ENCODE peak calls at places on chromosomes 6 and 20, in five cellular contexts. One of them, this sample, is unnamed. For H3K4me1 and H3K9me3, the result is how much of the 10 kb centered on the place peaks cover.

GRCh38 chr20:51470907-51471411 is 71.6 kb downstream of the NFATC2 start:
- DNase-seq in A549: no peak
- DNase-seq in heart right ventricle: no peak
- DNase-seq in testis: no peak
- DNase-seq in Caco-2: peak
- DNase-seq in this sample: no peak

GRCh38 chr6:36131517-36132220 is 1.4 kb downstream of the MAPK13 start:
- DNase-seq in A549: no peak
- DNase-seq in Caco-2: no peak
- DNase-seq in testis: peak
- DNase-seq in heart right ventricle: no peak
- DNase-seq in this sample: peak

GRCh38 chr6:148760568-148761531 is 14.0 kb downstream of the UST start:
- DNase-seq in heart right ventricle: peak
- DNase-seq in Caco-2: no peak
- DNase-seq in testis: peak
- DNase-seq in A549: no peak
- DNase-seq in this sample: no peak

GRCh38 chr6:53956068-53956711 is 155.1 kb upstream of the MLIP start:
- DNase-seq in testis: peak
- DNase-seq in Caco-2: peak
- DNase-seq in heart right ventricle: peak
- DNase-seq in A549: peak
- DNase-seq in this sample: peak

GRCh38 chr6:150176152-150176551 is 33.3 kb downstream of the PPP1R14C start:
- DNase-seq in Caco-2: no peak
- DNase-seq in A549: no peak
- DNase-seq in testis: peak
- DNase-seq in heart right ventricle: peak
- DNase-seq in this sample: no peak

GRCh38 chr6:82840571-82840970 is 225.1 kb downstream of the UBE3D start:
- DNase-seq in A549: no peak
- DNase-seq in Caco-2: no peak
- DNase-seq in testis: no peak
- DNase-seq in heart right ventricle: no peak
- DNase-seq in this sample: no peak

GRCh38 chr6:138287144-138287955 is 69.1 kb upstream of the PBOV1 start:
- DNase-seq in Caco-2: peak
- DNase-seq in heart right ventricle: no peak
- DNase-seq in testis: peak
- DNase-seq in A549: peak
- DNase-seq in this sample: no peak

GRCh38 chr6:133715270-133715669 is 173.6 kb upstream of the TCF21 start:
- DNase-seq in testis: no peak
- DNase-seq in Caco-2: no peak
- DNase-seq in heart right ventricle: no peak
- DNase-seq in A549: no peak
- DNase-seq in this sample: no peak

GRCh38 chr6:37979392-37980221 is 160.1 kb downstream of the ZFAND3 start:
- DNase-seq in A549: no peak
- DNase-seq in Caco-2: no peak
- DNase-seq in testis: no peak
- DNase-seq in heart right ventricle: no peak
- DNase-seq in this sample: no peak

GRCh38 chr6:75602164-75602896 is 650 bp downstream of the SENP6 start:
- DNase-seq in testis: peak
- DNase-seq in heart right ventricle: peak
- DNase-seq in Caco-2: peak
- DNase-seq in A549: peak
- DNase-seq in this sample: peak

GRCh38 chr20:46010491-46011405 is 2.0 kb downstream of the MMP9 start:
- DNase-seq in heart right ventricle: no peak
- DNase-seq in testis: no peak
- DNase-seq in A549: no peak
- DNase-seq in Caco-2: no peak
- DNase-seq in this sample: no peak

GRCh38 chr20:5033566-5033965 is 32.3 kb upstream of the SLC23A2 start:
- DNase-seq in Caco-2: no peak
- DNase-seq in testis: no peak
- DNase-seq in A549: no peak
- DNase-seq in heart right ventricle: no peak
- DNase-seq in this sample: no peak

DNA sequence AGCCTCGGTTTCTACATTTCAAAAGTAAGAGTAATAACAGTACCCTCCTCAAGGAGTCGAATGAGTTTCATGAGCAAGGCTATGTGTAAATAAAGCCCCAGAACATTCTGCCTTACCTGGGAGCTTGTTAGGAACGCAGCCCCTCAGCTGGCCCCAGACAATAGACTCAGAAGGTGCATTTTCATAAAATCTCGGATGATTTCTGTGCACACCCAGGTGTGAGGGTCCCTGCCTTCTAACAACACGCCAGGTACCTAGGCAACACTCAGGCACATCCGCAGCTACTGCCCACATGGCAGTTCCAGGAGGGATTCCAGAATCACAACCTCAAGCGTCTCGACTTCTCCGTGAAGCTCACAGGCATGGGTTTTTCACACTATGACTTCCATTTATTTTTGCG is 226.5 kb upstream of the CDH4 start:
- DNase-seq in A549: no peak
- DNase-seq in Caco-2: no peak
- DNase-seq in testis: no peak
- DNase-seq in heart right ventricle: no peak
- DNase-seq in this sample: no peak
- H3K4me1 ChIP-seq in A549: under half
- H3K4me1 ChIP-seq in Caco-2: under half
- H3K4me1 ChIP-seq in testis: under half
- H3K4me1 ChIP-seq in heart right ventricle: under half
- H3K4me1 ChIP-seq in this sample: under half

GRCh38 chr20:39850236-39850635 is 838.8 kb downstream of the MAFB start:
- DNase-seq in Caco-2: no peak
- DNase-seq in A549: no peak
- DNase-seq in heart right ventricle: no peak
- DNase-seq in testis: no peak
- DNase-seq in this sample: no peak
- H3K9me3 ChIP-seq in Caco-2: under half
- H3K9me3 ChIP-seq in A549: under half
- H3K9me3 ChIP-seq in heart right ventricle: under half
- H3K9me3 ChIP-seq in testis: under half
- H3K9me3 ChIP-seq in this sample: under half

DNA sequence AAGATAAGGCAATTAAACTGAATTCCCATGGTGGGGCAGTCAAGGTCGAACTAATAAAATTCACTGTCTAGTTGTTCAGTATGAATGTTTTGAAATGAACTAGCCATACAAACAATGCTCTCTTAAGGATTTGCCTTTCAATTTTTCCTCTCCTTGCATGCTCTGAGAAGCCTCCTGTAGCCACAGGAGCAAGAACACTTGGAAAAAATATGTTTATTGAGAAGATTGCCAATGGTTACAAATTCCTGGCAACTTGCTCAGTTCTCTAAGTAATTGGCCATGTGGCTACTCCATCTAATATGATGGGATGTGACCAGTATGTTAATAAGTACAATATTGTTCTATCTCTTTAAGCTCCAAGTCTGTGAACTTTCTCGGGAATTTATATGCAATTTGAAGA is 49.4 kb downstream of the FUT9 start:
- DNase-seq in heart right ventricle: no peak
- DNase-seq in A549: no peak
- DNase-seq in Caco-2: no peak
- DNase-seq in testis: no peak
- DNase-seq in this sample: no peak
- H3K4me3 ChIP-seq in heart right ventricle: no peak
- H3K4me3 ChIP-seq in A549: no peak
- H3K4me3 ChIP-seq in Caco-2: no peak
- H3K4me3 ChIP-seq in testis: no peak
- H3K4me3 ChIP-seq in this sample: no peak

DNA sequence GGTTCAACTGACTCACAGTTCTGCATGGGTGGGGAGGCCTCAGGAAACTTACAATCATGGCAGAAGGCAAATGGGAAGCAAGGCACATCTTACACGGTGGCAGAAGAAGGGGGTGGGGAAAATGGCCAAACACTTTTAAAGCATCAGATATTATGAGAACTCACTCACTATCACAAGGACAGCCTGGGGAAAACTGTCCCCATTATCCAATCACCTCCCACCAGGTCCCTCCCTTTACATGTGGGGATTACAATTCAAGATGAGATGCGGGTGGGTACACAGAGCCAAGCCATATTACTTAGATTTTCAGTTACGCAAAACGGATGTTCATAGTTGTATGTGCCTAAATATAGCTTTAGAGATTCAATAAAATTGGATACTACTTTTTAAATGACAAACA is 25.6 kb downstream of the CYP39A1 start:
- DNase-seq in testis: no peak
- DNase-seq in Caco-2: no peak
- DNase-seq in A549: no peak
- DNase-seq in heart right ventricle: no peak
- DNase-seq in this sample: no peak
- H3K4me1 ChIP-seq in testis: under half
- H3K4me1 ChIP-seq in Caco-2: under half
- H3K4me1 ChIP-seq in A549: under half
- H3K4me1 ChIP-seq in heart right ventricle: under half
- H3K4me1 ChIP-seq in this sample: under half

GRCh38 chr20:37458761-37459160 is 62.3 kb upstream of the NNAT start:
- DNase-seq in Caco-2: no peak
- DNase-seq in heart right ventricle: no peak
- DNase-seq in A549: no peak
- DNase-seq in testis: no peak
- DNase-seq in this sample: no peak
- H3K9me3 ChIP-seq in Caco-2: under half
- H3K9me3 ChIP-seq in heart right ventricle: under half
- H3K9me3 ChIP-seq in A549: half or more
- H3K9me3 ChIP-seq in testis: under half
- H3K9me3 ChIP-seq in this sample: under half